ENCODE peak calls at places on chromosomes 5 and 9, in eight cellular contexts. One of them, this sample, is unnamed.

GRCh38 chr5:141441571-141442170 is 11.4 kb downstream of the PCDHGA12 start:
- DNase-seq in neural progenitor cell: no peak
- DNase-seq in endothelial cell: no peak
- DNase-seq in fibroblast of lung: no peak
- DNase-seq in tibial nerve: no peak
- DNase-seq in heart left ventricle: peak; percentile 41
- DNase-seq in right atrium auricular region: no peak
- DNase-seq in lung: no peak
- DNase-seq in this sample: no peak

GRCh38 chr5:159226451-159226850 is 17.1 kb upstream of the RNF145 start:
- DNase-seq in neural progenitor cell: no peak
- DNase-seq in endothelial cell: no peak
- DNase-seq in fibroblast of lung: no peak
- DNase-seq in tibial nerve: no peak
- DNase-seq in heart left ventricle: no peak
- DNase-seq in right atrium auricular region: no peak
- DNase-seq in lung: no peak
- DNase-seq in this sample: no peak

GRCh38 chr9:22308177-22308576 is 138.4 kb upstream of the DMRTA1 start:
- DNase-seq in neural progenitor cell: no peak
- DNase-seq in endothelial cell: no peak
- DNase-seq in fibroblast of lung: no peak
- DNase-seq in tibial nerve: no peak
- DNase-seq in heart left ventricle: no peak
- DNase-seq in right atrium auricular region: no peak
- DNase-seq in lung: no peak
- DNase-seq in this sample: no peak

GRCh38 chr9:137383453-137384115 is 39.4 kb downstream of the EXD3 start:
- DNase-seq in neural progenitor cell: peak; percentile 1
- DNase-seq in endothelial cell: no peak
- DNase-seq in fibroblast of lung: no peak
- DNase-seq in tibial nerve: no peak
- DNase-seq in heart left ventricle: peak; percentile 13
- DNase-seq in right atrium auricular region: no peak
- DNase-seq in lung: no peak
- DNase-seq in this sample: no peak

GRCh38 chr5:68171101-68171558 is 44.4 kb upstream of the PIK3R1 start:
- DNase-seq in neural progenitor cell: peak; percentile 61
- DNase-seq in endothelial cell: no peak
- DNase-seq in fibroblast of lung: peak; percentile 62
- DNase-seq in tibial nerve: peak; percentile 83
- DNase-seq in heart left ventricle: peak; percentile 40
- DNase-seq in right atrium auricular region: peak; percentile 91
- DNase-seq in lung: peak; percentile 36
- DNase-seq in this sample: no peak

GRCh38 chr5:170297589-170298462 is at the start of gene LCP2:
- DNase-seq in neural progenitor cell: no peak
- DNase-seq in endothelial cell: no peak
- DNase-seq in fibroblast of lung: no peak
- DNase-seq in tibial nerve: no peak
- DNase-seq in heart left ventricle: no peak
- DNase-seq in right atrium auricular region: no peak
- DNase-seq in lung: no peak
- DNase-seq in this sample: no peak

GRCh38 chr5:31235381-31235780 is 41.9 kb downstream of the CDH6 start:
- DNase-seq in neural progenitor cell: no peak
- DNase-seq in endothelial cell: no peak
- DNase-seq in fibroblast of lung: peak; percentile 40
- DNase-seq in tibial nerve: no peak
- DNase-seq in heart left ventricle: no peak
- DNase-seq in right atrium auricular region: no peak
- DNase-seq in lung: no peak
- DNase-seq in this sample: no peak

GRCh38 chr9:3398232-3398648 is 127.6 kb downstream of the RFX3 start:
- DNase-seq in neural progenitor cell: no peak
- DNase-seq in endothelial cell: no peak
- DNase-seq in fibroblast of lung: no peak
- DNase-seq in tibial nerve: no peak
- DNase-seq in heart left ventricle: no peak
- DNase-seq in right atrium auricular region: no peak
- DNase-seq in lung: no peak
- DNase-seq in this sample: no peak

GRCh38 chr5:102600964-102601363 is 102.2 kb upstream of the SLCO6A1 start:
- DNase-seq in neural progenitor cell: no peak
- DNase-seq in endothelial cell: no peak
- DNase-seq in fibroblast of lung: peak; percentile 43
- DNase-seq in tibial nerve: no peak
- DNase-seq in heart left ventricle: no peak
- DNase-seq in right atrium auricular region: no peak
- DNase-seq in lung: no peak
- DNase-seq in this sample: no peak

GRCh38 chr9:101005248-101005647 is 23.3 kb upstream of the PLPPR1 start:
- DNase-seq in neural progenitor cell: no peak
- DNase-seq in endothelial cell: no peak
- DNase-seq in fibroblast of lung: no peak
- DNase-seq in tibial nerve: no peak
- DNase-seq in heart left ventricle: no peak
- DNase-seq in right atrium auricular region: no peak
- DNase-seq in lung: no peak
- DNase-seq in this sample: no peak

GRCh38 chr9:114221706-114222465 is 66.5 kb downstream of the COL27A1 start:
- DNase-seq in neural progenitor cell: no peak
- DNase-seq in endothelial cell: no peak
- DNase-seq in fibroblast of lung: peak; percentile 30
- DNase-seq in tibial nerve: no peak
- DNase-seq in heart left ventricle: no peak
- DNase-seq in right atrium auricular region: no peak
- DNase-seq in lung: no peak
- DNase-seq in this sample: no peak

GRCh38 chr5:33788922-33789321 is 102.9 kb downstream of the ADAMTS12 start:
- DNase-seq in neural progenitor cell: no peak
- DNase-seq in endothelial cell: no peak
- DNase-seq in fibroblast of lung: peak; percentile 99
- DNase-seq in tibial nerve: no peak
- DNase-seq in heart left ventricle: no peak
- DNase-seq in right atrium auricular region: no peak
- DNase-seq in lung: no peak
- DNase-seq in this sample: no peak

GRCh38 chr9:18137815-18138214 is 336.1 kb upstream of the ADAMTSL1 start:
- DNase-seq in neural progenitor cell: no peak
- DNase-seq in endothelial cell: no peak
- DNase-seq in fibroblast of lung: no peak
- DNase-seq in tibial nerve: no peak
- DNase-seq in heart left ventricle: no peak
- DNase-seq in right atrium auricular region: no peak
- DNase-seq in lung: no peak
- DNase-seq in this sample: no peak

GRCh38 chr5:93055971-93056370 is 525.0 kb downstream of the NR2F1-AS1 start:
- DNase-seq in neural progenitor cell: no peak
- DNase-seq in endothelial cell: no peak
- DNase-seq in fibroblast of lung: no peak
- DNase-seq in tibial nerve: no peak
- DNase-seq in heart left ventricle: no peak
- DNase-seq in right atrium auricular region: no peak
- DNase-seq in lung: no peak
- DNase-seq in this sample: no peak

GRCh38 chr5:135031146-135031812 is 2.7 kb downstream of the PITX1 start:
- DNase-seq in neural progenitor cell: peak; percentile 76
- DNase-seq in endothelial cell: no peak
- DNase-seq in fibroblast of lung: no peak
- DNase-seq in tibial nerve: no peak
- DNase-seq in heart left ventricle: no peak
- DNase-seq in right atrium auricular region: no peak
- DNase-seq in lung: no peak
- DNase-seq in this sample: no peak

GRCh38 chr5:72134226-72134625 is 27.0 kb downstream of the MAP1B start:
- DNase-seq in neural progenitor cell: peak; percentile 70
- DNase-seq in endothelial cell: no peak
- DNase-seq in fibroblast of lung: peak; percentile 61
- DNase-seq in tibial nerve: no peak
- DNase-seq in heart left ventricle: no peak
- DNase-seq in right atrium auricular region: no peak
- DNase-seq in lung: no peak
- DNase-seq in this sample: no peak

GRCh38 chr9:92735907-92736600 is 28.6 kb downstream of the BICD2 start:
- DNase-seq in neural progenitor cell: no peak
- DNase-seq in endothelial cell: no peak
- DNase-seq in fibroblast of lung: no peak
- DNase-seq in tibial nerve: no peak
- DNase-seq in heart left ventricle: no peak
- DNase-seq in right atrium auricular region: no peak
- DNase-seq in lung: no peak
- DNase-seq in this sample: no peak

GRCh38 chr5:74424162-74424868 is 216.2 kb downstream of the ENC1 start:
- DNase-seq in neural progenitor cell: no peak
- DNase-seq in endothelial cell: no peak
- DNase-seq in fibroblast of lung: peak; percentile 44
- DNase-seq in tibial nerve: peak; percentile 71
- DNase-seq in heart left ventricle: no peak
- DNase-seq in right atrium auricular region: no peak
- DNase-seq in lung: peak; percentile 73
- DNase-seq in this sample: no peak

GRCh38 chr5:5767286-5767928 is 344.9 kb downstream of the ICE1 start:
- DNase-seq in neural progenitor cell: no peak
- DNase-seq in endothelial cell: no peak
- DNase-seq in fibroblast of lung: no peak
- DNase-seq in tibial nerve: no peak
- DNase-seq in heart left ventricle: peak; percentile 56
- DNase-seq in right atrium auricular region: no peak
- DNase-seq in lung: no peak
- DNase-seq in this sample: no peak

GRCh38 chr9:93826209-93826608 is 128.9 kb downstream of the BARX1 start:
- DNase-seq in neural progenitor cell: no peak
- DNase-seq in endothelial cell: peak; percentile 42
- DNase-seq in fibroblast of lung: no peak
- DNase-seq in tibial nerve: no peak
- DNase-seq in heart left ventricle: no peak
- DNase-seq in right atrium auricular region: no peak
- DNase-seq in lung: no peak
- DNase-seq in this sample: no peak
- TF ChIP-seq CTCF in neural progenitor cell: peak; percentile 63
- TF ChIP-seq CTCF in endothelial cell: peak; percentile 75
- TF ChIP-seq CTCF in fibroblast of lung: no peak
- TF ChIP-seq CTCF in tibial nerve: no peak
- TF ChIP-seq CTCF in heart left ventricle: peak; percentile 22
- TF ChIP-seq CTCF in right atrium auricular region: no peak
- TF ChIP-seq CTCF in lung: no peak
- TF ChIP-seq CTCF in this sample: peak; percentile 62

DNA sequence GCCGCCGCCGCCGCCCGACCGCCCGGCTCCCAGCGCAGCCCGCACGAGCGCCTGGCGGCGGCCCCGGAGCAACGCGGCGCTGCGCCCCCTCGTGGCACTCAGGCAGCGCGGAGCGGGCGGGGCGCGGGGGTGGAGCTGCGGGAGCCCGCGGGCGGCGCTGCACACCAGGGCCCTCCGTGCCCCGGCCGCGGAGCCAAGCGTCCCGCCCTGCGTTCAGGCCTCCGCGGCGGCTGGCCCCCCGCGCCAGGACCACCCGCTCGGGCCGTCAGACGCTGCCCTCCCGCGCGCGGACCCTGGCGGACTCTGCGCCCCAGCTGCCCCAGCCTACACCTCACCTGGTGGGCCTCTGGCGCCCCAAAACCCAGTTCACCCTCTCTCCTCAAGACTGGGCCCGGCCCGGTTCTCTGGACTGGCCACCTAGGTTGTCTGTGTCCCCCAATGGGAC is at the start of gene RASGEF1C:
- DNase-seq in neural progenitor cell: peak; percentile 93
- DNase-seq in endothelial cell: peak; percentile 87
- DNase-seq in fibroblast of lung: peak; percentile 48
- DNase-seq in tibial nerve: no peak
- DNase-seq in heart left ventricle: peak; percentile 50
- DNase-seq in right atrium auricular region: no peak
- DNase-seq in lung: peak; percentile 43
- DNase-seq in this sample: peak; percentile 88
- TF ChIP-seq CTCF in neural progenitor cell: peak; percentile 47
- TF ChIP-seq CTCF in endothelial cell: no peak
- TF ChIP-seq CTCF in fibroblast of lung: no peak
- TF ChIP-seq CTCF in tibial nerve: peak; percentile 86
- TF ChIP-seq CTCF in heart left ventricle: peak; percentile 59
- TF ChIP-seq CTCF in right atrium auricular region: peak; percentile 27
- TF ChIP-seq CTCF in lung: peak; percentile 32
- TF ChIP-seq CTCF in this sample: no peak

GRCh38 chr5:142697846-142698245 is 12.0 kb upstream of the FGF1 start:
- DNase-seq in neural progenitor cell: no peak
- DNase-seq in endothelial cell: no peak
- DNase-seq in fibroblast of lung: peak; percentile 47
- DNase-seq in tibial nerve: no peak
- DNase-seq in heart left ventricle: peak; percentile 81
- DNase-seq in right atrium auricular region: peak; percentile 76
- DNase-seq in lung: no peak
- DNase-seq in this sample: no peak
- TF ChIP-seq CTCF in neural progenitor cell: no peak
- TF ChIP-seq CTCF in endothelial cell: no peak
- TF ChIP-seq CTCF in fibroblast of lung: no peak
- TF ChIP-seq CTCF in tibial nerve: no peak
- TF ChIP-seq CTCF in heart left ventricle: no peak
- TF ChIP-seq CTCF in right atrium auricular region: no peak
- TF ChIP-seq CTCF in lung: no peak
- TF ChIP-seq CTCF in this sample: no peak

GRCh38 chr9:37920471-37921167 is 16.7 kb upstream of the SLC25A51 start:
- DNase-seq in neural progenitor cell: peak; percentile 66
- DNase-seq in endothelial cell: no peak
- DNase-seq in fibroblast of lung: no peak
- DNase-seq in tibial nerve: no peak
- DNase-seq in heart left ventricle: no peak
- DNase-seq in right atrium auricular region: no peak
- DNase-seq in lung: no peak
- DNase-seq in this sample: peak; percentile 61

GRCh38 chr9:37921168-37921510 is 17.2 kb upstream of the SLC25A51 start:
- DNase-seq in neural progenitor cell: no peak
- DNase-seq in endothelial cell: no peak
- DNase-seq in fibroblast of lung: no peak
- DNase-seq in tibial nerve: no peak
- DNase-seq in heart left ventricle: no peak
- DNase-seq in right atrium auricular region: no peak
- DNase-seq in lung: no peak
- DNase-seq in this sample: peak; percentile 52

GRCh38 chr9:37918665-37919165 is 14.8 kb upstream of the SLC25A51 start:
- DNase-seq in neural progenitor cell: no peak
- DNase-seq in endothelial cell: no peak
- DNase-seq in fibroblast of lung: no peak
- DNase-seq in tibial nerve: no peak
- DNase-seq in heart left ventricle: no peak
- DNase-seq in right atrium auricular region: no peak
- DNase-seq in lung: no peak
- DNase-seq in this sample: no peak

GRCh38 chr9:37919166-37919955 is 15.4 kb upstream of the SLC25A51 start:
- DNase-seq in neural progenitor cell: no peak
- DNase-seq in endothelial cell: no peak
- DNase-seq in fibroblast of lung: no peak
- DNase-seq in tibial nerve: no peak
- DNase-seq in heart left ventricle: no peak
- DNase-seq in right atrium auricular region: no peak
- DNase-seq in lung: no peak
- DNase-seq in this sample: no peak

DNA sequence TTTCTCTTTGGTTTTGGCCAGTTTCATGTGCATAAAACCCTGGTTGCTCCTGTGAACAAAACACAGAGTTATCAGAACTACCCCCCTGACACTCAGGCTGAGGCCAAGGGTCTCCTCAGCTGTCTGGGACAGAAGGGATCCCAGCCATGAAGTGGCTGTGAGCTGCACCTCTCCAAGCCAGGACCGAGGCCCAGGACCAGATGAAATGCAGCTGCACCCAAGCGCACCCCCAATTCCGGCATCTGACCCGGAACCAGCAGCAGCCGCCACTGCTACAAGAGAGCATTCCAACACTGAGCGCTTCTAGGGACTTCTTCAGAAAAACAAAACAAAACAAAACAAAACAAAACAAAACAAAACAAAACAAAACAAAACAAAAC is 16.0 kb upstream of the SLC25A51 start:
- DNase-seq in neural progenitor cell: no peak
- DNase-seq in endothelial cell: no peak
- DNase-seq in fibroblast of lung: no peak
- DNase-seq in tibial nerve: no peak
- DNase-seq in heart left ventricle: no peak
- DNase-seq in right atrium auricular region: no peak
- DNase-seq in lung: no peak
- DNase-seq in this sample: no peak
- TF ChIP-seq CTCF in neural progenitor cell: no peak
- TF ChIP-seq CTCF in endothelial cell: no peak
- TF ChIP-seq CTCF in fibroblast of lung: no peak
- TF ChIP-seq CTCF in tibial nerve: no peak
- TF ChIP-seq CTCF in heart left ventricle: no peak
- TF ChIP-seq CTCF in right atrium auricular region: no peak
- TF ChIP-seq CTCF in lung: no peak
- TF ChIP-seq CTCF in this sample: no peak

This sample was measured in glutamatergic neuron.